ENCODE peak calls at places on chromosome 2, in nine cellular contexts. A is endothelial cell of umbilical vein; M is testis; N is GM06990; O is hepatocyte; G is cardiac muscle cell; S is CD8-positive, alpha-beta T cell; L is tibial artery; I is heart left ventricle. H is an unnamed sample.
A peak's percentile ranks its signal among the peaks of the same experiment; 100 is the strongest.

GRCh38 chr2:150569761-150570160 is 82.3 kb upstream of the RND3 start:
- DNase-seq in A (no peak), M (no peak), N (no peak), O (no peak), G (no peak), S (no peak), L (no peak), I (no peak), H (no peak)

GRCh38 chr2:177640423-177640822 is 247.8 kb downstream of the AGPS start:
- DNase-seq in A (no peak), M (no peak), N (no peak), O (no peak), G (no peak), S (no peak), L (no peak), I (no peak), H (no peak)

GRCh38 chr2:224381913-224382647 is 19.8 kb downstream of the FAM124B start:
- DNase-seq in A (peak; percentile 67), M (no peak), N (no peak), O (no peak), G (peak; percentile 52), S (no peak), L (no peak), I (no peak), H (no peak)

GRCh38 chr2:152418688-152419087 is 83.7 kb downstream of the FMNL2 start:
- DNase-seq in A (peak; percentile 64), M (no peak), N (no peak), O (no peak), G (no peak), S (no peak), L (peak; percentile 27), I (peak; percentile 15), H (peak; percentile 73)

GRCh38 chr2:137997733-137998132 is 33.5 kb downstream of the HNMT start:
- DNase-seq in A (no peak), M (no peak), N (no peak), O (no peak), G (no peak), S (no peak), L (no peak), I (no peak), H (no peak)

GRCh38 chr2:120525056-120526046 is 179.4 kb downstream of the INHBB start:
- DNase-seq in A (peak; percentile 16), M (no peak), N (no peak), O (peak; percentile 55), G (no peak), S (no peak), L (no peak), I (no peak), H (no peak)

GRCh38 chr2:67137699-67138098 is 259.4 kb upstream of the ETAA1 start:
- DNase-seq in A (peak; percentile 21), M (no peak), N (no peak), O (no peak), G (no peak), S (no peak), L (no peak), I (no peak), H (no peak)

GRCh38 chr2:241417626-241418025 is 61.5 kb downstream of the FARP2 start:
- DNase-seq in A (no peak), M (no peak), N (no peak), O (no peak), G (no peak), S (no peak), L (no peak), I (no peak), H (no peak)

GRCh38 chr2:150487537-150488429 is at the start of gene RND3:
- DNase-seq in A (peak; percentile 99), M (peak; percentile 98), N (peak; percentile 47), O (peak; percentile 98), G (peak; percentile 99), S (peak; percentile 11), L (peak; percentile 99), I (peak; percentile 96), H (no peak)

GRCh38 chr2:240573516-240574385 is 5.5 kb downstream of the RNPEPL1 start:
- DNase-seq in A (no peak), M (no peak), N (no peak), O (no peak), G (no peak), S (no peak), L (no peak), I (no peak), H (no peak)

GRCh38 chr2:13822365-13822764 is 810.2 kb upstream of the LRATD1 start:
- DNase-seq in A (no peak), M (no peak), N (no peak), O (no peak), G (no peak), S (no peak), L (no peak), I (no peak), H (no peak)

GRCh38 chr2:234939976-234940375 is 11.8 kb upstream of the SH3BP4 start:
- DNase-seq in A (no peak), M (no peak), N (no peak), O (no peak), G (no peak), S (no peak), L (no peak), I (no peak), H (no peak)

GRCh38 chr2:12169721-12170120 is 423.3 kb downstream of the LPIN1 start:
- DNase-seq in A (peak; percentile 76), M (peak; percentile 38), N (no peak), O (peak; percentile 30), G (peak; percentile 93), S (no peak), L (peak; percentile 67), I (peak; percentile 69), H (peak; percentile 88)

GRCh38 chr2:12352891-12353290 is 363.8 kb upstream of the TRIB2 start:
- DNase-seq in A (no peak), M (no peak), N (no peak), O (peak; percentile 13), G (no peak), S (no peak), L (no peak), I (no peak), H (no peak)

GRCh38 chr2:153808675-153809074 is 63.0 kb upstream of the GALNT13 start:
- DNase-seq in A (no peak), M (no peak), N (no peak), O (no peak), G (no peak), S (no peak), L (no peak), I (no peak), H (no peak)

GRCh38 chr2:69152847-69153246 is 139.9 kb downstream of the ANTXR1 start:
- DNase-seq in A (no peak), M (no peak), N (no peak), O (no peak), G (no peak), S (no peak), L (no peak), I (no peak), H (no peak)

GRCh38 chr2:69154031-69154430 is 141.1 kb downstream of the ANTXR1 start:
- DNase-seq in A (no peak), M (no peak), N (no peak), O (peak; percentile 32), G (peak; percentile 90), S (no peak), L (no peak), I (no peak), H (no peak)

GRCh38 chr2:69151974-69152373 is 139.0 kb downstream of the ANTXR1 start:
- DNase-seq in A (no peak), M (no peak), N (no peak), O (no peak), G (no peak), S (no peak), L (no peak), I (no peak), H (no peak)

GRCh38 chr2:69147841-69148533 is 135.0 kb downstream of the ANTXR1 start:
- DNase-seq in A (no peak), M (no peak), N (no peak), O (no peak), G (no peak), S (no peak), L (no peak), I (no peak), H (no peak)

GRCh38 chr2:69149631-69150215 is 136.7 kb downstream of the ANTXR1 start:
- DNase-seq in A (no peak), M (peak; percentile 20), N (no peak), O (peak; percentile 35), G (peak; percentile 94), S (no peak), L (peak; percentile 59), I (peak; percentile 39), H (no peak)
- TF ChIP-seq CTCF in A (no peak), M (no peak), N (no peak), O (no peak), G (no peak), S (no peak), L (no peak), I (no peak), H (no peak)

GRCh38 chr2:134482766-134483340 is 229.0 kb downstream of the MGAT5 start:
- DNase-seq in A (no peak), M (no peak), N (no peak), O (no peak), G (no peak), S (no peak), L (no peak), I (no peak), H (no peak)
- TF ChIP-seq CTCF in A (no peak), M (no peak), N (no peak), O (no peak), G (no peak), S (no peak), L (no peak), I (no peak), H (no peak)

DNA sequence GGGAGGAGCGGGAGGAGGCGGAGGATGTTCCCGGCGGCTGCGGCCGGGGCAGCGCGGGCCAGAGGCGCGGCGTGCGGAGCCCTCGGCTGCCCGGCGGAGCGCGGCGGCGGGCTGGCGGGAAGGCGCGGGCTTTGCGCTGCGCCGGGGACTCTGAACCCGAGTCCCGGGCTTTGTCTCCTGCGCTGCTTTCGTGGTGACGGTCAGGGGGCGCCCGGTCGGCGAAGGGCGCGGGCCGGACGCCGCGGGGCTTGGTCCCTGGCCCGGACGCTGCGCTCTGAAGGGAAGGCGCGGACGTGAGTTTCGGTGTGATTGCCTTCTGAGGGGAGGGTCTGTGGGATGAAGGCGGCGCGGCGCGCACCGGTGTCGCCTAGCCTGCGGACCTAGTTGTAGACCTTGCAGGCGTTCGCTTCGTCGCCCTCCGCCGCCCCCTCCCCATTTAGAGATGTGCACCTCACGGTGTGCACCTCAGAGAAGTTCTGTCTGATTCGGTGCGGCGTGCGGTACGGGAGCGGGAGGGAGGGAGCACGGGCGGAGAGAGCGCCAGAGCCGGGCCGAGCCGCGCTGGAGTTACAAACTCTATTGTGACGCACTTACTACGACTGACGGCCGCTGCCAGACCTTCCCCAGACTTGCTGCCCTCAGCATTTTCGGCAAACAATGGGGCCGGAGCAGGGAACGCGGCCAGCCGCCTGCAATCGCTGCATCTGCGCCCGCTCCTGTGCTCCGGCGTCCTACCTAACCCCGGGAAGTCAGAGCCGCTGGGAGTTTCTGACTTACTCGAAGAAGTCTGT is 2.1 kb downstream of the BCL2L11 start:
- DNase-seq in A (peak; percentile 92), M (peak; percentile 87), N (peak; percentile 46), O (peak; percentile 87), G (peak; percentile 93), S (peak; percentile 23), L (peak; percentile 75), I (peak; percentile 88), H (peak; percentile 75)
- TF ChIP-seq CTCF in A (no peak), M (no peak), N (no peak), O (no peak), G (no peak), S (no peak), L (no peak), I (no peak), H (no peak)

DNA sequence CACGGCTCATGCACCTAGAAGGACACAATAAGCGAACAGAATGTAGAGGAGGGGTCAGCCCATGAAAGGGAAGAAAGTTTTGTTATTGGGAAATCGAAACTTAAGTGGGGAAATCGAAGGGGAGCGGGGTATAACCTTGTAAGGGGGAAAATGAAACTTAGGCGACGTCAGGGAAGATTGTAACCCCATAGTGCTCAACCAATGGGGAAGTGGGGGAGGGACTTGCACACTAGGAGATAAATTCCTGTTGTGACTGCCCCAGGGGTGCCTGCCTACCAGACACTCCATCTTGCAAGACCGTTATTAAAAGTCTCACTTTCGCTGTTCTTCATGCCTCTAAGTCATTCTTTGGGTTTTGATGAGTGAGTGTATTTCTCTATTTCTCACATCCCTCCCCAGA is 15.7 kb upstream of the OTOF start:
- DNase-seq in A (no peak), M (no peak), N (no peak), O (no peak), G (no peak), S (no peak), L (no peak), I (no peak), H (no peak)
- TF ChIP-seq CTCF in A (no peak), M (no peak), N (no peak), O (no peak), G (no peak), S (no peak), L (no peak), I (no peak), H (no peak)

H was measured in CD14-positive monocyte.